ENCODE peak calls at places on chromosome 1, in nine cellular contexts. One of them, this sample, is unnamed.

GRCh38 chr1:119288751-119289150 is 79.8 kb upstream of the HAO2 start:
- DNase-seq in fibroblast of lung: peak
- DNase-seq in psoas muscle: no peak
- DNase-seq in cardiac fibroblast: peak
- DNase-seq in glutamatergic neuron: no peak
- DNase-seq in right atrium auricular region: no peak
- DNase-seq in lung: no peak
- DNase-seq in tibial artery: no peak
- DNase-seq in breast epithelium: no peak
- DNase-seq in this sample: no peak

GRCh38 chr1:248918126-248918525 is 12.1 kb downstream of the PGBD2 start:
- DNase-seq in lung: no peak
- DNase-seq in tibial artery: no peak
- DNase-seq in breast epithelium: no peak
- DNase-seq in psoas muscle: no peak
- DNase-seq in glutamatergic neuron: no peak
- DNase-seq in fibroblast of lung: no peak
- DNase-seq in cardiac fibroblast: no peak
- DNase-seq in right atrium auricular region: no peak
- DNase-seq in this sample: no peak

GRCh38 chr1:99469641-99470040 is 176.3 kb upstream of the PALMD start:
- DNase-seq in psoas muscle: no peak
- DNase-seq in glutamatergic neuron: no peak
- DNase-seq in lung: no peak
- DNase-seq in tibial artery: no peak
- DNase-seq in breast epithelium: no peak
- DNase-seq in right atrium auricular region: no peak
- DNase-seq in cardiac fibroblast: no peak
- DNase-seq in fibroblast of lung: peak
- DNase-seq in this sample: peak

GRCh38 chr1:56710646-56711045 is 65.5 kb downstream of the PRKAA2 start:
- DNase-seq in glutamatergic neuron: no peak
- DNase-seq in fibroblast of lung: peak
- DNase-seq in lung: no peak
- DNase-seq in tibial artery: no peak
- DNase-seq in right atrium auricular region: no peak
- DNase-seq in breast epithelium: no peak
- DNase-seq in cardiac fibroblast: peak
- DNase-seq in psoas muscle: no peak
- DNase-seq in this sample: peak

GRCh38 chr1:210730023-210730422 is 401.3 kb downstream of the HHAT start:
- DNase-seq in breast epithelium: no peak
- DNase-seq in glutamatergic neuron: no peak
- DNase-seq in tibial artery: no peak
- DNase-seq in fibroblast of lung: no peak
- DNase-seq in cardiac fibroblast: no peak
- DNase-seq in right atrium auricular region: no peak
- DNase-seq in lung: no peak
- DNase-seq in psoas muscle: no peak
- DNase-seq in this sample: no peak

GRCh38 chr1:234212764-234213406 is 160.4 kb upstream of the COA6 start:
- DNase-seq in psoas muscle: no peak
- DNase-seq in breast epithelium: no peak
- DNase-seq in tibial artery: no peak
- DNase-seq in fibroblast of lung: peak
- DNase-seq in glutamatergic neuron: no peak
- DNase-seq in cardiac fibroblast: peak
- DNase-seq in lung: no peak
- DNase-seq in right atrium auricular region: peak
- DNase-seq in this sample: peak

GRCh38 chr1:162694911-162695310 is 62.6 kb downstream of the DDR2 start:
- DNase-seq in glutamatergic neuron: no peak
- DNase-seq in psoas muscle: no peak
- DNase-seq in tibial artery: no peak
- DNase-seq in fibroblast of lung: no peak
- DNase-seq in right atrium auricular region: no peak
- DNase-seq in breast epithelium: no peak
- DNase-seq in cardiac fibroblast: no peak
- DNase-seq in lung: no peak
- DNase-seq in this sample: no peak

GRCh38 chr1:20578721-20579380 is 10.0 kb upstream of the CDA start:
- DNase-seq in cardiac fibroblast: no peak
- DNase-seq in psoas muscle: no peak
- DNase-seq in tibial artery: no peak
- DNase-seq in fibroblast of lung: peak
- DNase-seq in right atrium auricular region: no peak
- DNase-seq in glutamatergic neuron: no peak
- DNase-seq in breast epithelium: no peak
- DNase-seq in lung: no peak
- DNase-seq in this sample: no peak

GRCh38 chr1:44464361-44464760 is 59.3 kb downstream of the RNF220 start:
- DNase-seq in tibial artery: no peak
- DNase-seq in breast epithelium: no peak
- DNase-seq in fibroblast of lung: peak
- DNase-seq in glutamatergic neuron: no peak
- DNase-seq in lung: no peak
- DNase-seq in psoas muscle: no peak
- DNase-seq in cardiac fibroblast: no peak
- DNase-seq in right atrium auricular region: no peak
- DNase-seq in this sample: no peak

GRCh38 chr1:116261227-116261626 is 111.8 kb upstream of the ATP1A1 start:
- DNase-seq in glutamatergic neuron: no peak
- DNase-seq in right atrium auricular region: no peak
- DNase-seq in cardiac fibroblast: peak
- DNase-seq in tibial artery: no peak
- DNase-seq in fibroblast of lung: no peak
- DNase-seq in breast epithelium: no peak
- DNase-seq in psoas muscle: no peak
- DNase-seq in lung: no peak
- DNase-seq in this sample: no peak

GRCh38 chr1:116518400-116518799 is 52.4 kb downstream of the CD58 start:
- DNase-seq in psoas muscle: no peak
- DNase-seq in right atrium auricular region: no peak
- DNase-seq in breast epithelium: no peak
- DNase-seq in fibroblast of lung: no peak
- DNase-seq in glutamatergic neuron: no peak
- DNase-seq in tibial artery: no peak
- DNase-seq in cardiac fibroblast: no peak
- DNase-seq in lung: no peak
- DNase-seq in this sample: no peak

DNA sequence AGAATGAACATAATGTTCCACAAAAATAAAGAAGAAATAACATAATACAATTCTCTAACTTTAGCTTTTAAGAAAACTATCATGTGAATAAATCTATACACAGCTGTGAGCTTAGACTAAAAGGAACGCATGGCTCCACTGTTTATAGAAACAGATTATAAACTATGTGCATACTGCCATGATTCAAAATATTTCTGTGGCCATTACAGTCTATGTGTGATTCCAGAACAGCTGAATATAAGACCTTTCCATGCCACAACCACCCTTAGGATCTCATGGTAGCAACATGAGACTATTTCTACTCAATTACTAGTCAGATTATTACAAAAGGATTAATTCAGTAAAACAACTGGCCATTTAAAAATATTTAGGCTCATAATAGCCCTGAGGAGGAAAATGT is 3.9 kb downstream of the CHML start:
- DNase-seq in breast epithelium: no peak
- DNase-seq in fibroblast of lung: no peak
- DNase-seq in cardiac fibroblast: no peak
- DNase-seq in lung: no peak
- DNase-seq in right atrium auricular region: no peak
- DNase-seq in tibial artery: no peak
- DNase-seq in glutamatergic neuron: no peak
- DNase-seq in psoas muscle: no peak
- DNase-seq in this sample: no peak
- TF ChIP-seq CTCF in breast epithelium: no peak
- TF ChIP-seq CTCF in fibroblast of lung: no peak
- TF ChIP-seq CTCF in cardiac fibroblast: no peak
- TF ChIP-seq CTCF in lung: no peak
- TF ChIP-seq CTCF in right atrium auricular region: no peak
- TF ChIP-seq CTCF in tibial artery: no peak
- TF ChIP-seq CTCF in glutamatergic neuron: no peak
- TF ChIP-seq CTCF in psoas muscle: no peak
- TF ChIP-seq CTCF in this sample: no peak

DNA sequence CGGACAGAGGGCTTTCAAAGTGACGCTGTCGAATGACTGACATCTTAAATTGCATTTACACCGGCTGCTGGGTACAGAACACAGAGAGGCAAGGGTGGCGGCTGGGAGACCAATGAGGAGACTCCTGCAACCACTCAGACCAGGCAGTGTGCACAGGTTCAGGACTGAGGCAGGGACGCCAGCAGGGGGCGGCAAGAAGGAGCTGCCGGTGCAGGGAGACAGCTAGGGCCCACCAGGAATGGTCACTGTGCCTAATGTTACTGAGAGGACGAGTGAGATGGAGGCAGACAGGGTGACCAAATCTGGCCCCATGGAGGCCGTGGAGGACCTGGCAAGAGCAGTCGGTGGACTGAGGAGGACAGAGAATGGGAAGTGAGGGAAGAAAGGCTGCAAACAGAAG is 23.5 kb downstream of the GLIS1 start:
- DNase-seq in fibroblast of lung: no peak
- DNase-seq in glutamatergic neuron: peak
- DNase-seq in tibial artery: no peak
- DNase-seq in right atrium auricular region: no peak
- DNase-seq in cardiac fibroblast: peak
- DNase-seq in psoas muscle: no peak
- DNase-seq in breast epithelium: no peak
- DNase-seq in lung: no peak
- DNase-seq in this sample: no peak
- TF ChIP-seq CTCF in fibroblast of lung: peak
- TF ChIP-seq CTCF in glutamatergic neuron: peak
- TF ChIP-seq CTCF in tibial artery: no peak
- TF ChIP-seq CTCF in right atrium auricular region: peak
- TF ChIP-seq CTCF in cardiac fibroblast: peak
- TF ChIP-seq CTCF in psoas muscle: peak
- TF ChIP-seq CTCF in breast epithelium: no peak
- TF ChIP-seq CTCF in lung: no peak
- TF ChIP-seq CTCF in this sample: peak

GRCh38 chr1:22502167-22502566 is 50.5 kb downstream of the ZBTB40 start:
- DNase-seq in breast epithelium: no peak
- DNase-seq in lung: no peak
- DNase-seq in glutamatergic neuron: no peak
- DNase-seq in right atrium auricular region: no peak
- DNase-seq in cardiac fibroblast: no peak
- DNase-seq in tibial artery: no peak
- DNase-seq in fibroblast of lung: no peak
- DNase-seq in psoas muscle: no peak
- DNase-seq in this sample: no peak

GRCh38 chr1:22500058-22500457 is 48.4 kb downstream of the ZBTB40 start:
- DNase-seq in glutamatergic neuron: no peak
- DNase-seq in breast epithelium: no peak
- DNase-seq in cardiac fibroblast: no peak
- DNase-seq in tibial artery: no peak
- DNase-seq in fibroblast of lung: peak
- DNase-seq in right atrium auricular region: no peak
- DNase-seq in lung: no peak
- DNase-seq in psoas muscle: no peak
- DNase-seq in this sample: no peak

GRCh38 chr1:22496536-22497160 is 45.0 kb downstream of the ZBTB40 start:
- DNase-seq in psoas muscle: no peak
- DNase-seq in glutamatergic neuron: no peak
- DNase-seq in tibial artery: no peak
- DNase-seq in lung: no peak
- DNase-seq in breast epithelium: no peak
- DNase-seq in right atrium auricular region: no peak
- DNase-seq in cardiac fibroblast: no peak
- DNase-seq in fibroblast of lung: no peak
- DNase-seq in this sample: no peak

GRCh38 chr1:22503721-22504410 is 52.2 kb downstream of the ZBTB40 start:
- DNase-seq in tibial artery: no peak
- DNase-seq in right atrium auricular region: no peak
- DNase-seq in fibroblast of lung: peak
- DNase-seq in cardiac fibroblast: peak
- DNase-seq in lung: no peak
- DNase-seq in breast epithelium: no peak
- DNase-seq in glutamatergic neuron: no peak
- DNase-seq in psoas muscle: no peak
- DNase-seq in this sample: no peak

GRCh38 chr1:22500476-22500875 is 48.8 kb downstream of the ZBTB40 start:
- DNase-seq in tibial artery: peak
- DNase-seq in glutamatergic neuron: no peak
- DNase-seq in psoas muscle: peak
- DNase-seq in lung: peak
- DNase-seq in breast epithelium: no peak
- DNase-seq in fibroblast of lung: peak
- DNase-seq in cardiac fibroblast: peak
- DNase-seq in right atrium auricular region: no peak
- DNase-seq in this sample: peak
- TF ChIP-seq CTCF in tibial artery: no peak
- TF ChIP-seq CTCF in glutamatergic neuron: no peak
- TF ChIP-seq CTCF in psoas muscle: no peak
- TF ChIP-seq CTCF in lung: no peak
- TF ChIP-seq CTCF in breast epithelium: no peak
- TF ChIP-seq CTCF in fibroblast of lung: no peak
- TF ChIP-seq CTCF in cardiac fibroblast: no peak
- TF ChIP-seq CTCF in right atrium auricular region: no peak
- TF ChIP-seq CTCF in this sample: no peak

GRCh38 chr1:115145221-115145620 is 55.9 kb upstream of the TSPAN2 start:
- DNase-seq in glutamatergic neuron: no peak
- DNase-seq in tibial artery: no peak
- DNase-seq in lung: no peak
- DNase-seq in psoas muscle: no peak
- DNase-seq in breast epithelium: no peak
- DNase-seq in fibroblast of lung: no peak
- DNase-seq in right atrium auricular region: no peak
- DNase-seq in cardiac fibroblast: no peak
- DNase-seq in this sample: no peak

GRCh38 chr1:115144176-115144575 is 54.9 kb upstream of the TSPAN2 start:
- DNase-seq in glutamatergic neuron: no peak
- DNase-seq in psoas muscle: no peak
- DNase-seq in right atrium auricular region: no peak
- DNase-seq in breast epithelium: no peak
- DNase-seq in tibial artery: no peak
- DNase-seq in lung: no peak
- DNase-seq in cardiac fibroblast: no peak
- DNase-seq in fibroblast of lung: no peak
- DNase-seq in this sample: no peak

GRCh38 chr1:115141145-115141454 is 51.8 kb upstream of the TSPAN2 start:
- DNase-seq in psoas muscle: no peak
- DNase-seq in cardiac fibroblast: no peak
- DNase-seq in right atrium auricular region: no peak
- DNase-seq in glutamatergic neuron: no peak
- DNase-seq in lung: no peak
- DNase-seq in tibial artery: no peak
- DNase-seq in fibroblast of lung: no peak
- DNase-seq in breast epithelium: no peak
- DNase-seq in this sample: no peak

GRCh38 chr1:115140442-115141144 is 51.3 kb upstream of the TSPAN2 start:
- DNase-seq in cardiac fibroblast: no peak
- DNase-seq in right atrium auricular region: no peak
- DNase-seq in lung: no peak
- DNase-seq in psoas muscle: no peak
- DNase-seq in tibial artery: no peak
- DNase-seq in fibroblast of lung: no peak
- DNase-seq in glutamatergic neuron: no peak
- DNase-seq in breast epithelium: no peak
- DNase-seq in this sample: no peak

DNA sequence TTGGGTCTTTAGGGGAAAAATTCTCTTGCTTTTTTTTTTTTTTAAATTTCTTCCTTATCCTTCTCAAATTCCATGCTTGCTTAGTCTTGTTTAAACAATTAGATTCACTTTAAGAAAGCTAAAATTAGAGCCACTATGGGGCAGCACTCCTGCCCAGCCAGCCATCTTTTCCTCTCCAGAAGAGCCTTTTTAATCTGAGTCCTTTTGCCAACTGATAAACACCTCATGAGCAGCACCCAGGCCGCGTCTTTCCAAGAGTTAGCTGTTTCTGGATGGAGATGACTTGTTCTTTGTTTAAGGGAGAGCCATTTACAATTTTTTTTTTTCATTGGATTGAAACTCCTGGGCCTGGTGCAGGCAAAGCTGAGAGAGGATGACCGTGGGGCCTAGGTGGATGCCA is 53.3 kb upstream of the TSPAN2 start:
- DNase-seq in psoas muscle: no peak
- DNase-seq in right atrium auricular region: no peak
- DNase-seq in glutamatergic neuron: no peak
- DNase-seq in lung: no peak
- DNase-seq in cardiac fibroblast: peak
- DNase-seq in fibroblast of lung: peak
- DNase-seq in breast epithelium: no peak
- DNase-seq in tibial artery: no peak
- DNase-seq in this sample: no peak
- TF ChIP-seq CTCF in psoas muscle: no peak
- TF ChIP-seq CTCF in right atrium auricular region: peak
- TF ChIP-seq CTCF in glutamatergic neuron: no peak
- TF ChIP-seq CTCF in lung: no peak
- TF ChIP-seq CTCF in cardiac fibroblast: peak
- TF ChIP-seq CTCF in fibroblast of lung: peak
- TF ChIP-seq CTCF in breast epithelium: no peak
- TF ChIP-seq CTCF in tibial artery: no peak
- TF ChIP-seq CTCF in this sample: peak